ENCODE peak calls at places on chromosomes 2 and 18, in four cellular contexts. One of them, this sample, is unnamed.

GRCh38 chr18:55821219-55821618 is 233.2 kb upstream of the TCF4 start:
- DNase-seq in T follicular helper cell: no peak
- DNase-seq in frontal cortex: no peak
- DNase-seq in colonic mucosa: no peak
- DNase-seq in this sample: no peak

GRCh38 chr2:220930542-220931076 is 641.5 kb downstream of the EPHA4 start:
- DNase-seq in T follicular helper cell: no peak
- DNase-seq in frontal cortex: no peak
- DNase-seq in colonic mucosa: no peak
- DNase-seq in this sample: no peak

GRCh38 chr2:39304729-39305128 is 61.0 kb upstream of the CDKL4 start:
- DNase-seq in frontal cortex: no peak
- DNase-seq in colonic mucosa: no peak
- DNase-seq in T follicular helper cell: no peak
- DNase-seq in this sample: no peak

GRCh38 chr2:99725810-99726209 is 236.0 kb upstream of the REV1 start:
- DNase-seq in frontal cortex: no peak
- DNase-seq in T follicular helper cell: no peak
- DNase-seq in colonic mucosa: no peak
- DNase-seq in this sample: no peak

GRCh38 chr18:60445341-60445740 is 72.8 kb upstream of the MC4R start:
- DNase-seq in frontal cortex: no peak
- DNase-seq in T follicular helper cell: no peak
- DNase-seq in colonic mucosa: no peak
- DNase-seq in this sample: no peak

GRCh38 chr18:59140287-59140885 is 702 bp downstream of the SEC11C start:
- DNase-seq in T follicular helper cell: no peak
- DNase-seq in frontal cortex: peak
- DNase-seq in colonic mucosa: peak
- DNase-seq in this sample: no peak

GRCh38 chr18:58761970-58762780 is 90.9 kb downstream of the MALT1 start:
- DNase-seq in frontal cortex: no peak
- DNase-seq in colonic mucosa: peak
- DNase-seq in T follicular helper cell: no peak
- DNase-seq in this sample: no peak

GRCh38 chr2:55862673-55863390 is 60.8 kb downstream of the EFEMP1 start:
- DNase-seq in frontal cortex: no peak
- DNase-seq in T follicular helper cell: no peak
- DNase-seq in colonic mucosa: no peak
- DNase-seq in this sample: no peak

GRCh38 chr2:18387479-18388206 is 172.8 kb downstream of the RDH14 start:
- DNase-seq in frontal cortex: peak
- DNase-seq in colonic mucosa: peak
- DNase-seq in T follicular helper cell: peak
- DNase-seq in this sample: peak

GRCh38 chr2:218074031-218074430 is 5.0 kb downstream of the RUFY4 start:
- DNase-seq in frontal cortex: no peak
- DNase-seq in colonic mucosa: no peak
- DNase-seq in T follicular helper cell: no peak
- DNase-seq in this sample: no peak

GRCh38 chr2:101238930-101239759 is 13.5 kb upstream of the CNOT11 start:
- DNase-seq in colonic mucosa: peak
- DNase-seq in frontal cortex: no peak
- DNase-seq in T follicular helper cell: no peak
- DNase-seq in this sample: no peak

GRCh38 chr2:197575987-197576386 is 60.1 kb downstream of the MOB4 start:
- DNase-seq in colonic mucosa: no peak
- DNase-seq in T follicular helper cell: no peak
- DNase-seq in frontal cortex: no peak
- DNase-seq in this sample: no peak

GRCh38 chr2:240837621-240838020 is 17.6 kb upstream of the KIF1A start:
- DNase-seq in colonic mucosa: no peak
- DNase-seq in frontal cortex: no peak
- DNase-seq in T follicular helper cell: no peak
- DNase-seq in this sample: no peak

GRCh38 chr18:3605562-3606443 is 155.8 kb downstream of the TGIF1 start:
- DNase-seq in frontal cortex: no peak
- DNase-seq in T follicular helper cell: no peak
- DNase-seq in colonic mucosa: no peak
- DNase-seq in this sample: peak

GRCh38 chr18:69259282-69259681 is 141.4 kb upstream of the DOK6 start:
- DNase-seq in colonic mucosa: no peak
- DNase-seq in frontal cortex: no peak
- DNase-seq in T follicular helper cell: no peak
- DNase-seq in this sample: no peak

GRCh38 chr18:2961828-2962227 is 51.1 kb downstream of the LPIN2 start:
- DNase-seq in colonic mucosa: no peak
- DNase-seq in frontal cortex: no peak
- DNase-seq in T follicular helper cell: no peak
- DNase-seq in this sample: no peak

GRCh38 chr18:59719533-59720325 is 22.5 kb upstream of the CCBE1 start:
- DNase-seq in colonic mucosa: no peak
- DNase-seq in T follicular helper cell: no peak
- DNase-seq in frontal cortex: no peak
- DNase-seq in this sample: no peak

GRCh38 chr2:158060862-158061435 is 40.7 kb upstream of the UPP2 start:
- DNase-seq in T follicular helper cell: no peak
- DNase-seq in colonic mucosa: no peak
- DNase-seq in frontal cortex: no peak
- DNase-seq in this sample: no peak

GRCh38 chr18:59629894-59630293 is 67.3 kb downstream of the CCBE1 start:
- DNase-seq in colonic mucosa: no peak
- DNase-seq in T follicular helper cell: no peak
- DNase-seq in frontal cortex: no peak
- DNase-seq in this sample: no peak

GRCh38 chr2:25976884-25977741 is 5.2 kb downstream of the KIF3C start:
- DNase-seq in T follicular helper cell: no peak
- DNase-seq in colonic mucosa: no peak
- DNase-seq in frontal cortex: peak
- DNase-seq in this sample: no peak

GRCh38 chr2:98505311-98505808 is 60.7 kb downstream of the INPP4A start:
- DNase-seq in frontal cortex: no peak
- DNase-seq in T follicular helper cell: no peak
- DNase-seq in colonic mucosa: no peak
- DNase-seq in this sample: no peak

GRCh38 chr2:228771719-228772254 is 499.3 kb downstream of the PID1 start:
- DNase-seq in colonic mucosa: no peak
- DNase-seq in T follicular helper cell: no peak
- DNase-seq in frontal cortex: no peak
- DNase-seq in this sample: no peak

GRCh38 chr2:118016911-118017310 is 3.0 kb upstream of the CCDC93 start:
- DNase-seq in T follicular helper cell: no peak
- DNase-seq in colonic mucosa: no peak
- DNase-seq in frontal cortex: no peak
- DNase-seq in this sample: no peak

GRCh38 chr2:42828487-42829416 is 36.4 kb upstream of the HAAO start:
- DNase-seq in colonic mucosa: peak
- DNase-seq in T follicular helper cell: peak
- DNase-seq in frontal cortex: peak
- DNase-seq in this sample: peak

GRCh38 chr2:37098416-37099118 is 14.2 kb downstream of the GPATCH11 start:
- DNase-seq in T follicular helper cell: no peak
- DNase-seq in frontal cortex: no peak
- DNase-seq in colonic mucosa: no peak
- DNase-seq in this sample: no peak

GRCh38 chr18:55420665-55420964 is 167.4 kb downstream of the TCF4 start:
- DNase-seq in frontal cortex: no peak
- DNase-seq in T follicular helper cell: no peak
- DNase-seq in colonic mucosa: no peak
- DNase-seq in this sample: no peak

GRCh38 chr18:55856191-55856590 is 268.2 kb upstream of the TCF4 start:
- DNase-seq in frontal cortex: no peak
- DNase-seq in T follicular helper cell: no peak
- DNase-seq in colonic mucosa: no peak
- DNase-seq in this sample: no peak

GRCh38 chr2:162084561-162084960 is 10.5 kb upstream of the DPP4 start:
- DNase-seq in T follicular helper cell: no peak
- DNase-seq in frontal cortex: no peak
- DNase-seq in colonic mucosa: no peak
- DNase-seq in this sample: no peak

GRCh38 chr18:67682516-67682915 is 166.0 kb upstream of the DSEL start:
- DNase-seq in colonic mucosa: no peak
- DNase-seq in T follicular helper cell: no peak
- DNase-seq in frontal cortex: no peak
- DNase-seq in this sample: no peak

GRCh38 chr18:76234559-76234958 is 260.5 kb downstream of the ZNF516 start:
- DNase-seq in frontal cortex: peak
- DNase-seq in colonic mucosa: no peak
- DNase-seq in T follicular helper cell: no peak
- DNase-seq in this sample: no peak

GRCh38 chr2:185625604-185626003 is 113.0 kb upstream of the FSIP2 start:
- DNase-seq in frontal cortex: no peak
- DNase-seq in colonic mucosa: no peak
- DNase-seq in T follicular helper cell: no peak
- DNase-seq in this sample: no peak

GRCh38 chr2:160994141-160995002 is 165.9 kb upstream of the TANK start:
- DNase-seq in frontal cortex: peak
- DNase-seq in colonic mucosa: peak
- DNase-seq in T follicular helper cell: peak
- DNase-seq in this sample: peak

GRCh38 chr2:19021100-19021476 is 337.3 kb downstream of the OSR1 start:
- DNase-seq in T follicular helper cell: no peak
- DNase-seq in colonic mucosa: no peak
- DNase-seq in frontal cortex: no peak
- DNase-seq in this sample: no peak

GRCh38 chr2:101518470-101519172 is 43.7 kb upstream of the RFX8 start:
- DNase-seq in colonic mucosa: peak
- DNase-seq in T follicular helper cell: no peak
- DNase-seq in frontal cortex: peak
- DNase-seq in this sample: no peak

GRCh38 chr18:3254725-3255124 is 7.1 kb downstream of the MYL12A start:
- DNase-seq in colonic mucosa: peak
- DNase-seq in frontal cortex: no peak
- DNase-seq in T follicular helper cell: no peak
- DNase-seq in this sample: no peak

GRCh38 chr2:25333981-25334380 is 7.7 kb downstream of the DNMT3A start:
- DNase-seq in frontal cortex: no peak
- DNase-seq in T follicular helper cell: no peak
- DNase-seq in colonic mucosa: no peak
- DNase-seq in this sample: no peak

GRCh38 chr2:56448999-56449431 is 265.2 kb downstream of the CCDC85A start:
- DNase-seq in frontal cortex: no peak
- DNase-seq in colonic mucosa: peak
- DNase-seq in T follicular helper cell: no peak
- DNase-seq in this sample: no peak

GRCh38 chr2:185291035-185291647 is 447.5 kb upstream of the FSIP2 start:
- DNase-seq in T follicular helper cell: no peak
- DNase-seq in frontal cortex: no peak
- DNase-seq in colonic mucosa: peak
- DNase-seq in this sample: no peak

This sample was measured in effector CD8-positive, alpha-beta T cell.